ENCODE peak calls at places on chromosomes 4 and X, in six cellular contexts. B is A549, S is HepG2, E is K562, F is endothelial cell of umbilical vein, R is GM12878. T is an unnamed sample.

GRCh38 chr4:26214994-26215393 is 105.8 kb upstream of the RBPJ start:
- DNase-seq in B (no peak), S (no peak), E (no peak), F (no peak), R (no peak), T (no peak)

GRCh38 chrX:71543316-71543715 is 10.4 kb downstream of the OGT start:
- DNase-seq in B (peak), S (no peak), E (no peak), F (peak), R (no peak), T (no peak)

GRCh38 chrX:139126493-139126892 is 404.0 kb upstream of the F9 start:
- DNase-seq in B (peak), S (peak), E (peak), F (no peak), R (no peak), T (peak)

GRCh38 chr4:10173754-10174749 is 57.5 kb upstream of the WDR1 start:
- DNase-seq in B (no peak), S (no peak), E (no peak), F (no peak), R (no peak), T (no peak)

GRCh38 chr4:122827899-122828601 is 1.4 kb downstream of the FGF2 start:
- DNase-seq in B (peak), S (peak), E (peak), F (peak), R (peak), T (peak)

GRCh38 chr4:128123036-128123435 is 61.9 kb downstream of the LARP1B start:
- DNase-seq in B (no peak), S (no peak), E (no peak), F (no peak), R (no peak), T (no peak)

GRCh38 chrX:109874548-109874947 is 128.4 kb upstream of the TMEM164 start:
- DNase-seq in B (no peak), S (no peak), E (no peak), F (no peak), R (no peak), T (no peak)

GRCh38 chrX:130826249-130826648 is 76.8 kb downstream of the ENOX2 start:
- DNase-seq in B (no peak), S (no peak), E (no peak), F (no peak), R (no peak), T (no peak)

GRCh38 chr4:121788896-121789295 is 12.2 kb upstream of the EXOSC9 start:
- DNase-seq in B (no peak), S (no peak), E (no peak), F (no peak), R (peak), T (no peak)

GRCh38 chr4:31793907-31794306 is 1073.7 kb downstream of the PCDH7 start:
- DNase-seq in B (no peak), S (no peak), E (no peak), F (no peak), R (no peak), T (no peak)

GRCh38 chr4:154082760-154083530 is 294.1 kb upstream of the SFRP2 start:
- DNase-seq in B (peak), S (no peak), E (peak), F (no peak), R (no peak), T (peak)

GRCh38 chr4:152462047-152462446 is 73.8 kb downstream of the FBXW7 start:
- DNase-seq in B (no peak), S (peak), E (no peak), F (no peak), R (peak), T (peak)

GRCh38 chr4:70838972-70839536 is 636 bp downstream of the GRSF1 start:
- DNase-seq in B (peak), S (peak), E (peak), F (peak), R (no peak), T (peak)

GRCh38 chr4:70841951-70842350 is 2.3 kb upstream of the GRSF1 start:
- DNase-seq in B (no peak), S (no peak), E (no peak), F (no peak), R (no peak), T (no peak)

GRCh38 chr4:70838400-70838971 is 1.2 kb downstream of the GRSF1 start:
- DNase-seq in B (no peak), S (no peak), E (no peak), F (peak), R (no peak), T (peak)

GRCh38 chr4:70842761-70843435 is 3.2 kb upstream of the GRSF1 start:
- DNase-seq in B (no peak), S (peak), E (no peak), F (no peak), R (no peak), T (no peak)

DNA sequence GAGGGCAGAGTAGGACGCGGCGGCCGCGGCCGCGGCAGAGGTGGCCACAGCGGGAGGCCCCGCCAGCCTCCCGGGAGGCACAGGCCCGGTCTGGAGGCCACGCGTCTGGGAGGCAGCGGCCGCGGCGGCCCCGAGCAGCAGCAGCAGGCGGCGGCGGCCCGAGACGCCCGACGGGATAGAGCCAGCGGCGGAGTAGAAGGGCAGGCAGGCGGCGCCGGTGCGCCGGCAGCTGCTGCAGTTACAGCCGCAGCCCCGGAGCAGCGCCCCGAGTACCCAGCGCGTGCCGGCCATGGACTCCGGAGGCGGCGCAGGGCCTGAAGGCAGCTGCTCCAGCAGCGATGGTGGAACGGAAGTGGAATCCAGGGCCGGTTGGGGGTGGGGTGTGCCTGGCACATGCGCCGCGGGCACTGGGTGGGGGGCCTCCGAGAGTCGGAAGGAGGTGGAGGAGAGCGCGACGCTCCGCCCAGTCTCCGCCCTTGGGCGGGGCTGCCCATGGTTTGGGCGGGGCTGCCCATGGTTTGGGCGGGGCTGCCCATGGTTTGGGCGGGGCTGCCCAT is at the start of gene GRSF1:
- DNase-seq in B (peak), S (peak), E (peak), F (peak), R (peak), T (peak)
- TF ChIP-seq CTCF in B (no peak), S (peak), E (peak), F (no peak), R (peak), T (no peak)

GRCh38 chr4:17284323-17285175 is 227.3 kb downstream of the QDPR start:
- DNase-seq in B (no peak), S (no peak), E (no peak), F (peak), R (no peak), T (no peak)

GRCh38 chr4:17283251-17283650 is 228.6 kb downstream of the QDPR start:
- DNase-seq in B (no peak), S (no peak), E (no peak), F (no peak), R (no peak), T (no peak)

GRCh38 chr4:17285747-17286146 is 226.1 kb downstream of the QDPR start:
- DNase-seq in B (no peak), S (no peak), E (no peak), F (no peak), R (no peak), T (peak)

GRCh38 chr4:17286737-17287460 is 225.0 kb downstream of the QDPR start:
- DNase-seq in B (no peak), S (no peak), E (no peak), F (no peak), R (no peak), T (no peak)

DNA sequence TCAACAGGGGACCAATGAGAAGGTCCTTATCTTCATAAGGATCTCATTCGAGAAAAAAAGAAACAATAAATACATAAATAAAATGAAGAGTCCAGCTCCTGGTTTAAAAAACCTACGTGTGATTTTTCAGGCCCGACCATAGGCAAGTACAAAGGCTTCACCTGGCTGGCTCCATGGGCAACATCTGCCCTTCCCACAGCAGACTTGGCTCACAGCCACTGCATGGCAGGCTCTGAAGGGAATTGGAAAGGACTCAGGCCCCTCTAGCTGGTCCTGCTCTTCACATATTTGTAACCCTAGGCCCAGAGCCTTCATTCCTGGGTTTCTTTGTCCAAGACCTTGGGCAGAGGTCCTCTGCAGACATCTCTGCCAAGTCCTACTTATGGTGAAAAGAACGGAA is 228.1 kb downstream of the QDPR start:
- DNase-seq in B (no peak), S (no peak), E (no peak), F (no peak), R (no peak), T (no peak)
- TF ChIP-seq MYC in B (no peak), S (no peak), E (no peak), F (no peak), R (no peak), T (no peak)

DNA sequence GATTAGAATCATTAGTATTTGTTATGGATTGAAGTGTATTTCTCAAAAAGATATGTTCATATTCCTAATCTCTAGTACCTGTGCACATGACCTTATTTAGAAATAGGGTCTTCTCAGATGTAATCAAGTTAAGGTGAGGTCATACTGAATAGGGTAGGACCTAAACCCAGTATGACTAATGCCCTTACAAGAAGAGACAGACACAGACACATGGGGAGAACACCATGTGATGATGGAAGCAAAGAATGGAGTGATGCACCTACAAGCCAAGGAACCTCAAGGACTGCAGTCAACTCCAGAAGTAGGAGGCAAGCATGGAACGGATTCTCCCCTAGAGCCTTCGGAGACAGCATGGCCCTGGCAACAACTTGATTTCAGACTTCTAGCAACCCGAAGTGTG is 31.4 kb downstream of the OTUD4 start:
- DNase-seq in B (no peak), S (no peak), E (no peak), F (no peak), R (no peak), T (no peak)
- TF ChIP-seq CTCF in B (no peak), S (no peak), E (no peak), F (no peak), R (no peak), T (no peak)

DNA sequence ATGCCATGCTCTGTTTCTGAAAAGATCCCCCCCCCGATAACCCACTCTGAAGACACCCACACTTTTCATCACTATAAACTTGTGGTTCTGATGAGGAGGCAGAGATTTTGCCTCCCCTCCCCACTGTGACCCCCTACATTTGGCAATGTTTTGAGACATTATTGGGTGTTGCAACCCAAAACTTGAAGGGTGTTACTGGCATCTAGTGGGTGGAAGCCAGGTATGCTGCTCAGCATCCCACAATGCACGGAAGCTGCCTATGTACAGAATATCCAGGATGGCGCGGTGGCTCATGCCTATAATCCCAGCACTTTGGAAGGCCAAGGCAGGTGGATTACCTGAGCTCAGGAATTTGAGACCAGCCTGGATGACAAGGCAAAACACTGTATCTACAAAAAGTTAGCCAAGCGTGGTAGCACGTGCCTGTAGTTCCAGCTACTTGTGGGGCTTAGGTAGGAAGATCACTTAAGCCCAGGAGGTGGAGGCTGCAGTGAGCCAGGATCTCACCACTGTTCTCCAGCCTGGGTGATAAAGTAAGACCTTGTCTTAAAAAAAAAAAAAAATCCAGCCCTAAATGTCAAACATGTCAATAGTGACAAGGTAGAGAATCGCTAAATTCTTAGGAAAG is 87.3 kb downstream of the SCD5 start:
- DNase-seq in B (no peak), S (no peak), E (no peak), F (no peak), R (no peak), T (peak)
- TF ChIP-seq MYC in B (no peak), S (no peak), E (no peak), F (no peak), R (no peak), T (no peak)

GRCh38 chr4:41745292-41746024 is 3.1 kb downstream of the PHOX2B start:
- DNase-seq in B (no peak), S (no peak), E (no peak), F (no peak), R (no peak), T (no peak)
- TF ChIP-seq CTCF in B (no peak), S (no peak), E (no peak), F (no peak), R (no peak), T (no peak)

GRCh38 chr4:86934772-86935498 is at the start of gene AFF1:
- DNase-seq in B (peak), S (peak), E (peak), F (peak), R (peak), T (peak)

GRCh38 chr4:86935499-86935832 is 655 bp downstream of the AFF1 start:
- DNase-seq in B (no peak), S (no peak), E (no peak), F (no peak), R (no peak), T (peak)

GRCh38 chr4:86934147-86934771 is 552 bp upstream of the AFF1 start:
- DNase-seq in B (no peak), S (no peak), E (no peak), F (no peak), R (no peak), T (peak)

GRCh38 chr4:86939123-86939522 is 4.3 kb downstream of the AFF1 start:
- DNase-seq in B (no peak), S (no peak), E (no peak), F (peak), R (no peak), T (peak)

GRCh38 chr4:86935833-86936721 is 1.3 kb downstream of the AFF1 start:
- DNase-seq in B (peak), S (peak), E (peak), F (peak), R (peak), T (peak)
- TF ChIP-seq MYC in B (peak), S (no peak), E (peak), F (no peak), R (no peak), T (peak)

GRCh38 chrX:23911436-23911835 is 3.6 kb downstream of the CXorf58 start:
- DNase-seq in B (no peak), S (no peak), E (no peak), F (no peak), R (no peak), T (peak)

GRCh38 chrX:23907106-23907495 is 637 bp downstream of the APOO start:
- DNase-seq in B (no peak), S (no peak), E (peak), F (no peak), R (no peak), T (peak)

GRCh38 chrX:23904096-23904495 is 3.6 kb downstream of the APOO start:
- DNase-seq in B (no peak), S (no peak), E (peak), F (peak), R (no peak), T (no peak)

GRCh38 chrX:23907496-23908218 is at the start of the genes APOO and CXorf58:
- DNase-seq in B (peak), S (peak), E (peak), F (peak), R (peak), T (peak)

GRCh38 chrX:23908219-23909003 is 605 bp downstream of the CXorf58 start:
- DNase-seq in B (no peak), S (no peak), E (no peak), F (no peak), R (no peak), T (no peak)
- TF ChIP-seq CTCF in B (no peak), S (peak), E (peak), F (no peak), R (no peak), T (peak)

GRCh38 chr4:117641519-117641918 is 392.8 kb upstream of the NDST3 start:
- DNase-seq in B (no peak), S (no peak), E (no peak), F (no peak), R (no peak), T (no peak)
- TF ChIP-seq MYC in B (no peak), S (no peak), E (no peak), F (no peak), R (no peak), T (no peak)

GRCh38 chrX:30275498-30275897 is 28.6 kb downstream of the MAGEB1 start:
- DNase-seq in B (peak), S (no peak), E (no peak), F (peak), R (no peak), T (peak)
- TF ChIP-seq CTCF in B (peak), S (peak), E (peak), F (no peak), R (peak), T (no peak)

DNA sequence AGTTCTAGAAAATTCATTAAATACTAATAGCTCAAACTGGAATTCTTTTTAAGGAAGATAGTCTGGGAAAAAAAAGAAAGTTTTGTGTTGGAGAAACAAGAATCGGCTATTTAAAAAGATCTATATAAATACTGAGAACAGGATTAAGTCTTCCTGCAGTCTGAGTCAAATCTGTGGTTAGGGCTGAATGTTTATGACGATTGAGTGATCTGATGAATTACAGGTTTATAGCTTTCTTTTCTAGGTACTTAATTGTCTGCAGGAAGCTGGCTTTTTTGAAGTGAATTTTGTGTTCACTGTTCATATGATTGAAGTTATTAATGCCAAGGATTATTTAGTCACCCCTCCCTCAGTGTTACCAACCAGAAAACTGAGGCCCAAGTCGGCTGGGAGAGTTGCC is 42.2 kb downstream of the TLL1 start:
- DNase-seq in B (no peak), S (no peak), E (no peak), F (no peak), R (no peak), T (no peak)
- TF ChIP-seq MYC in B (no peak), S (no peak), E (no peak), F (no peak), R (no peak), T (no peak)

T was measured in NB4.